ENCODE peak calls at places on chromosomes 5 and 9, in four cellular contexts. J is GM12878, W is HepG2, E is K562. U is an unnamed sample.

GRCh38 chr5:179955062-179955461 is 47.4 kb upstream of the TBC1D9B start:
- DNase-seq in E (no peak), J (no peak), W (no peak), U (no peak)

GRCh38 chr5:179294131-179294780 is 51.0 kb downstream of the ADAMTS2 start:
- DNase-seq in E (no peak), W (no peak), J (no peak), U (no peak)

GRCh38 chr9:130689937-130690700 is 3.5 kb upstream of the EXOSC2 start:
- DNase-seq in J (peak), W (peak), E (peak), U (peak)

GRCh38 chr5:136084698-136085097 is 47.9 kb upstream of the SMAD5 start:
- DNase-seq in E (no peak), J (no peak), W (no peak), U (no peak)

GRCh38 chr9:8863064-8863463 is 1063.5 kb upstream of the DMAC1 start:
- DNase-seq in W (no peak), E (no peak), J (no peak), U (no peak)

GRCh38 chr9:31519011-31519410 is 865.4 kb upstream of the ACO1 start:
- DNase-seq in E (no peak), W (peak), J (peak), U (no peak)

GRCh38 chr5:73857446-73857845 is 231.4 kb downstream of the ARHGEF28 start:
- DNase-seq in E (no peak), W (no peak), J (no peak), U (peak)

GRCh38 chr5:59212596-59212995 is 629.7 kb downstream of the RAB3C start:
- DNase-seq in E (no peak), J (no peak), W (no peak), U (no peak)

GRCh38 chr5:66232701-66233100 is 88.6 kb downstream of the SREK1 start:
- DNase-seq in E (no peak), W (no peak), J (no peak), U (no peak)

GRCh38 chr9:108078823-108079222 is 589.3 kb upstream of the KLF4 start:
- DNase-seq in W (no peak), E (no peak), J (no peak), U (no peak)

GRCh38 chr5:50744761-50745160 is 78.3 kb downstream of the PARP8 start:
- DNase-seq in W (no peak), J (peak), E (no peak), U (no peak)

GRCh38 chr9:9747787-9748186 is 865.0 kb downstream of the PTPRD start:
- DNase-seq in J (no peak), E (no peak), W (no peak), U (peak)

GRCh38 chr9:113772121-113772885 is 103.8 kb upstream of the ZNF618 start:
- DNase-seq in E (no peak), J (no peak), W (no peak), U (peak)

GRCh38 chr5:147573171-147573570 is 63.3 kb upstream of the DPYSL3 start:
- DNase-seq in E (no peak), W (no peak), J (no peak), U (no peak)

GRCh38 chr9:89975024-89975423 is 370.2 kb downstream of the GADD45G start:
- DNase-seq in E (no peak), J (no peak), W (no peak), U (no peak)

GRCh38 chr5:117143381-117143780 is 568.8 kb upstream of the SEMA6A start:
- DNase-seq in W (no peak), J (no peak), E (no peak), U (no peak)

GRCh38 chr5:10856646-10857332 is 95.8 kb upstream of the DAP start:
- DNase-seq in W (peak), J (no peak), E (peak), U (peak)

GRCh38 chr5:177130211-177131018 is 3.2 kb upstream of the NSD1 start:
- DNase-seq in E (no peak), W (no peak), J (no peak), U (peak)

GRCh38 chr5:77774981-77775772 is 962 bp downstream of the TBCA start:
- DNase-seq in J (no peak), E (no peak), W (peak), U (no peak)

GRCh38 chr9:93084471-93084881 is 11.5 kb upstream of the CARD19 start:
- DNase-seq in J (no peak), W (no peak), E (no peak), U (no peak)

GRCh38 chr5:55231029-55231475 is 2.4 kb downstream of the CCNO start:
- DNase-seq in W (no peak), J (no peak), E (no peak), U (no peak)

GRCh38 chr5:109588281-109589035 is 101.3 kb upstream of the MAN2A1 start:
- DNase-seq in E (no peak), J (no peak), W (no peak), U (no peak)

GRCh38 chr9:19379697-19380046 is 364 bp downstream of the RPS6 start:
- DNase-seq in W (no peak), J (no peak), E (no peak), U (peak)

GRCh38 chr5:34452170-34452828 is 203.8 kb upstream of the RAI14 start:
- DNase-seq in E (peak), W (no peak), J (no peak), U (peak)

GRCh38 chr9:35164711-35165110 is 2.9 kb downstream of the UNC13B start:
- DNase-seq in W (no peak), J (no peak), E (peak), U (peak)

GRCh38 chr5:31614147-31615030 is 24.5 kb upstream of the PDZD2 start:
- DNase-seq in W (no peak), E (no peak), J (no peak), U (no peak)

GRCh38 chr5:525164-525761 is 1.0 kb upstream of the SLC9A3 start:
- DNase-seq in J (no peak), W (no peak), E (no peak), U (no peak)

GRCh38 chr5:36398137-36398536 is 96.4 kb upstream of the RANBP3L start:
- DNase-seq in E (peak), J (no peak), W (peak), U (no peak)

GRCh38 chr5:149223081-149223848 is 48.4 kb upstream of the AFAP1L1 start:
- DNase-seq in W (no peak), J (no peak), E (no peak), U (no peak)

GRCh38 chr5:154277499-154277898 is 87.0 kb downstream of the GALNT10 start:
- DNase-seq in W (no peak), E (no peak), J (no peak), U (no peak)

GRCh38 chr5:61964199-61964598 is 341.8 kb upstream of the KIF2A start:
- DNase-seq in J (no peak), W (no peak), E (no peak), U (peak)

GRCh38 chr9:35712762-35713400 is 19.1 kb downstream of the TLN1 start:
- DNase-seq in E (no peak), W (no peak), J (no peak), U (no peak)

GRCh38 chr5:179290681-179291540 is 54.4 kb downstream of the ADAMTS2 start:
- DNase-seq in E (no peak), W (no peak), J (no peak), U (no peak)

GRCh38 chr5:6255956-6256355 is 122.4 kb downstream of the MED10 start:
- DNase-seq in E (no peak), W (no peak), J (no peak), U (no peak)

GRCh38 chr5:148739524-148739923 is 85.2 kb upstream of the HTR4 start:
- DNase-seq in J (no peak), E (no peak), W (peak), U (peak)

GRCh38 chr5:78649220-78649700 is 688 bp upstream of the LHFPL2 start:
- DNase-seq in E (no peak), J (no peak), W (peak), U (peak)

GRCh38 chr9:114282926-114283325 is 40.0 kb upstream of the ORM1 start:
- DNase-seq in W (no peak), J (no peak), E (no peak), U (no peak)

GRCh38 chr9:120927125-120928014 is 774 bp upstream of the TRAF1 start:
- DNase-seq in W (no peak), E (no peak), J (no peak), U (no peak)

GRCh38 chr9:120928720-120929389 is 2.3 kb upstream of the TRAF1 start:
- DNase-seq in J (no peak), E (no peak), W (peak), U (peak)

GRCh38 chr9:120926397-120926928 is at the start of gene TRAF1:
- DNase-seq in J (no peak), W (no peak), E (no peak), U (no peak)

GRCh38 chr9:120929392-120929791 is 2.8 kb upstream of the TRAF1 start:
- DNase-seq in J (no peak), W (no peak), E (no peak), U (no peak)

GRCh38 chr9:120928015-120928719 is 1.6 kb upstream of the TRAF1 start:
- DNase-seq in J (no peak), E (no peak), W (no peak), U (peak)
- TF ChIP-seq POLR2AphosphoS5 in J (peak), E (no peak), W (no peak), U (peak)

GRCh38 chr5:150613991-150614650 is 26.3 kb upstream of the SYNPO start:
- DNase-seq in J (no peak), E (no peak), W (no peak), U (no peak)

GRCh38 chr5:150612905-150613670 is 27.4 kb upstream of the SYNPO start:
- DNase-seq in E (no peak), J (no peak), W (no peak), U (no peak)

GRCh38 chr5:150614651-150615040 is 25.8 kb upstream of the SYNPO start:
- DNase-seq in J (no peak), W (no peak), E (no peak), U (no peak)

GRCh38 chr5:150611026-150611425 is 29.4 kb upstream of the SYNPO start:
- DNase-seq in E (no peak), W (no peak), J (no peak), U (no peak)

GRCh38 chr5:150612405-150612804 is 28.1 kb upstream of the SYNPO start:
- DNase-seq in W (no peak), E (no peak), J (no peak), U (peak)
- TF ChIP-seq MYC in W (no peak), E (no peak), J (no peak), U (no peak)

GRCh38 chr5:96017951-96018350 is 56.3 kb upstream of the ELL2 start:
- DNase-seq in E (no peak), W (peak), J (no peak), U (no peak)
- TF ChIP-seq POLR2AphosphoS5 in E (no peak), W (no peak), J (no peak), U (no peak)

DNA sequence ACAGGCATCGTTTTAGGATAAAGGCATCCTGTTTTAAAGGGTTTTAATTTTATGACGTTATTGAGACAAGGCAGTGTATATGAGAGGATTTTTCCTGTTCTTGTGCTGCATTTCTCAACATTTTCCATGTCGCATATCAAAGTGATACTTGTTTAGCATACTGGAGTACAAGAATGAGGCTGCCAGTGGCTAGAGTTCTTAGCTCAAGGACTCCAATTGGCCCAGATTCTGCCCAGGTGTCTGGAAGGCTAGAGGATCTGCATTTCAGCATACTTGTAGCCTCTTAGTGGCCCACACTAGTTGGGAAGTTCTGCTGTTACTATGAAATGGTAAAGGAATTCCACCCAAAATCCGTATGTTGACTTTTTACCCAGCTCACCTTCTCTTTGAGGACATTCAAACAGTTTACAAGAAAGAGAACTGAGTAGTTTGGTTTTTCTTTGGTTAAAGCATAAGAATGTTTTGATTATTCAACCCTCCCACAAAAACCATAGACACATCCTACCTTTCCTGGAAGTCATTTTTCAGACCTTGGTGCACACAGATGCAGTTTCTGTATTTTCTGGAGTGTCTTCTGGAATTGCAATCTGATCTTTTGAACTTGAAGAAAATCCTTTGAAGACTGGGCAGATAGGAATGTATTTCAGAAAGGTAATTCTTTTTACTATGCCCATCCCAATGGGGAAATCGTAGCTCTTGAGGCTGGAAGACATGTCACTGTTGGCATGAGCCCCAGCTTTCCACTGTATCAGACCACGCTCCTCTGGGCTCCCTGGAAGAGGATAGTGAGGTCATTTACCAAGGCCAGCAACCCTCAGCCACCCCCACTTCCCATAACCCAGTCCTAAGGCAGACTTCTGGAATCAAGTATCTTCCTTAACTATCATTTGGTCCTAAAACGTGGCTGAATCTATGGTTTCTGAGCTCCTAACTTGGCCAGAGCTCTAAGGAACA is 11.3 kb downstream of the SLC23A1 start:
- DNase-seq in W (no peak), J (no peak), E (no peak), U (no peak)
- TF ChIP-seq MYC in W (no peak), J (no peak), E (no peak), U (no peak)

DNA sequence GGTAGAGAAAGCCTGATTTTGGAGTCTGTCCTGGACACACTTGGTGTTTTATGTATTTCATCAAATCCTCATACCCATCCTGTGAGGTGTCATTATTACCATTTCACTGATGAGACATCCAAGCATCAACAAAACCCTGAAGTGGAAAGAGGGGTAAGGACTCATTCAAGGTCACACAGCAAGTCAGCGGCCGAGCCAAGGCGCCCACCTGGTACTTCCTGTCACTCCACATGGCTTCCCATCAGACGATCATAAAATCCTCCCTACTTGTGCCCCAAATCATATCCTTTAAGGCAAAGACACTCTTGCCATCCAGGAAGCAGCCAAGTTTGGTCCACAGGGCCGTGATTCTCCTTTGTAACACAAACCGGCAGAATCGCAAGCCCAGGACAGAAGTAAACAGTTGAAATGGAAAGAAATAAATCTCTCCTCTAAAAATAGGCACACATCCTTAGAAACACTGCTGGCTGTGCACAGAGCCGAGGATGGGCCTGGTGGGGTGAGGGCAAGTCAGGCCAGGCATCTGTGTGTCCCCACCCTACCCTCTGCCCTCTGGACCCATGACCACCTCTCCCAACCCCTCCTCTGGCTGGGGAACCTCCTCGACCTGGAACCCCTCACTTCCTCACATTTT is 30.4 kb downstream of the TMOD1 start:
- DNase-seq in E (no peak), W (no peak), J (no peak), U (no peak)
- TF ChIP-seq POLR2AphosphoS5 in E (no peak), W (no peak), J (no peak), U (no peak)

GRCh38 chr9:7402704-7403389 is 396.7 kb downstream of the DMAC1 start:
- DNase-seq in J (no peak), E (no peak), W (no peak), U (no peak)
- TF ChIP-seq MYC in J (no peak), E (no peak), W (no peak), U (no peak)

DNA sequence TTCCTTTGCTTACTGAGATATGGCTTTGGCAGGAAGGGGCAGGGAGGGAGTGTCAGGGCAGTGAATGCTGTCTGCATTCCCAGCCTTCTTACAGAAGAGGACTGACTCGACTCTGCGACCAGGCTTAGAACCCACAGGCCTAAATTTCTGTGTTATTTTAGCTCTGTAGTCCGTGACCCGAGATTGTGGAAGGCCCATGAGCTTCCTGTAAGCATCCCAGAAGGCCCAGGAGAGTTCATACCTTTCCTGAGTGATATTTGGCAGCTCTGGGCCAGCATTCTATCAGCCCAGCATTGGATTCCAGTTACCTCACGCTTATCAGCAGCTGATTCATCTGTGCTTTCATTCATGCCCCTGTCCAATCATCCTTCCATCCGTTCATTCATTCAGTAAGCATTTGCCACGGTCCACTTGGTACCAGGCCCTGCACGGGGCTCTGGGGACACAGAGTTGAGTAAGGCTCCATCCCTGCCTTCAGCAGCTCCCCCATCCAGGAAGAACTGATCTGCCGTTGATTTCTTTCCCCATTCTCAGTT is 28.2 kb upstream of the RPL26L1 start:
- DNase-seq in W (no peak), J (no peak), E (no peak), U (peak)
- TF ChIP-seq POLR2AphosphoS5 in W (no peak), J (no peak), E (no peak), U (peak)

DNA sequence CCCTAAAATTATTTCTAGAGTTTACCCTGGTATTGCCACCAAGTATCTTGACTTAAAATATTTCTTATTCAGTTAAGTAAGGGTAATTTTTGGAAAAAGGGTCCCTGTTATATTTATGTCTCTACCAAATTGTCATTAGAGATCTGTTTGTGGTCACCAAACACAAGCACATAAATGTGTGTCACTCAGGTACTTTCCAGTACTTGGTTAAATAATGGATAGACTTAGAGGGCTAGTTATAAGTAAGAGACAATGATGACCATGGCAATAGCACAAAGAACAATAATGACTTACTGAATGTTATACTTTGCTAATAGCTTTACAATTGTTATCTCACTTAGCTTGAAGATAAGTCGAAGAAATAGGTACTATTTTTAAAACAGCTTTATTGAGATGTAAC is 9.0 kb downstream of the ADAMTS16 start:
- DNase-seq in W (no peak), J (no peak), E (no peak), U (no peak)
- TF ChIP-seq MYC in W (no peak), J (no peak), E (no peak), U (no peak)

GRCh38 chr5:83095973-83096539 is 18.7 kb downstream of the XRCC4 start:
- DNase-seq in E (peak), W (peak), J (no peak), U (peak)
- TF ChIP-seq POLR2AphosphoS5 in E (no peak), W (no peak), J (no peak), U (no peak)

GRCh38 chr9:134055981-134056461 is 11.8 kb downstream of the BRD3 start:
- DNase-seq in W (no peak), J (no peak), E (no peak), U (no peak)
- TF ChIP-seq MYC in W (no peak), J (no peak), E (no peak), U (no peak)